ENCODE peak calls at places on chromosomes 12 and 14, in five cellular contexts. M is IMR-90, Q is H9, F is neuronal stem cell, L is mesenchymal stem cell. P is an unnamed sample.

GRCh38 chr14:19823178-19823577 is 19.6 kb downstream of the OR4N2 start:
- DNase-seq in M (no peak), Q (no peak), F (no peak), L (no peak), P (no peak)

GRCh38 chr14:95685978-95686922 is at the start of gene TCL1B:
- DNase-seq in M (no peak), Q (peak), F (no peak), L (no peak), P (no peak)

GRCh38 chr12:22733756-22734155 is 108.8 kb downstream of the ETNK1 start:
- DNase-seq in M (no peak), Q (no peak), F (no peak), L (no peak), P (no peak)

GRCh38 chr12:102781117-102781516 is 135.9 kb downstream of the PAH start:
- DNase-seq in M (no peak), Q (no peak), F (no peak), L (no peak), P (no peak)

GRCh38 chr12:57111046-57111698 is at the start of gene STAT6:
- DNase-seq in M (peak), Q (peak), F (no peak), L (peak), P (peak)

GRCh38 chr14:50830932-50831703 is at the start of gene NIN:
- DNase-seq in M (peak), Q (peak), F (peak), L (peak), P (peak)

GRCh38 chr14:104970231-104971068 is 7.7 kb downstream of the AHNAK2 start:
- DNase-seq in M (peak), Q (peak), F (no peak), L (peak), P (peak)

GRCh38 chr14:64717870-64718269 is 13.6 kb downstream of the PLEKHG3 start:
- DNase-seq in M (peak), Q (no peak), F (no peak), L (no peak), P (peak)

GRCh38 chr12:63978519-63978918 is 134.0 kb downstream of the SRGAP1 start:
- DNase-seq in M (peak), Q (no peak), F (no peak), L (peak), P (no peak)

GRCh38 chr12:131092911-131093901 is 139.5 kb downstream of the ADGRD1 start:
- DNase-seq in M (no peak), Q (peak), F (no peak), L (no peak), P (no peak)

GRCh38 chr14:70358631-70359030 is 852 bp downstream of the COX16 start:
- DNase-seq in M (peak), Q (no peak), F (no peak), L (no peak), P (no peak)

GRCh38 chr14:63992858-63993257 is 140.1 kb downstream of the SYNE2 start:
- DNase-seq in M (no peak), Q (no peak), F (no peak), L (no peak), P (no peak)

GRCh38 chr12:97148941-97149559 is 242.0 kb downstream of the NEDD1 start:
- DNase-seq in M (peak), Q (peak), F (no peak), L (peak), P (peak)

GRCh38 chr12:131030472-131031328 is 77.0 kb downstream of the ADGRD1 start:
- DNase-seq in M (no peak), Q (no peak), F (peak), L (no peak), P (no peak)

GRCh38 chr12:124464062-124464461 is 103.3 kb downstream of the NCOR2 start:
- DNase-seq in M (peak), Q (no peak), F (no peak), L (peak), P (no peak)

GRCh38 chr14:103123128-103123633 is at the start of gene TNFAIP2:
- DNase-seq in M (no peak), Q (peak), F (no peak), L (peak), P (peak)

GRCh38 chr14:96407980-96408570 is 16.1 kb downstream of the AK7 start:
- DNase-seq in M (no peak), Q (no peak), F (no peak), L (no peak), P (no peak)

GRCh38 chr14:84591827-84592540 is 938.0 kb upstream of the FLRT2 start:
- DNase-seq in M (no peak), Q (no peak), F (no peak), L (no peak), P (no peak)

GRCh38 chr14:55600784-55601561 is 21.0 kb downstream of the KTN1 start:
- DNase-seq in M (peak), Q (no peak), F (no peak), L (peak), P (no peak)

GRCh38 chr12:38956337-38956736 is 50.9 kb upstream of the CPNE8 start:
- DNase-seq in M (no peak), Q (no peak), F (no peak), L (no peak), P (peak)

GRCh38 chr14:50800032-50800431 is 30.9 kb downstream of the NIN start:
- DNase-seq in M (peak), Q (no peak), F (no peak), L (peak), P (no peak)

GRCh38 chr12:125021771-125022170 is 28.3 kb downstream of the BRI3BP start:
- DNase-seq in M (no peak), Q (no peak), F (no peak), L (no peak), P (no peak)

GRCh38 chr12:28374556-28374955 is 184.3 kb downstream of the CCDC91 start:
- DNase-seq in M (peak), Q (no peak), F (no peak), L (no peak), P (peak)

GRCh38 chr12:130709151-130710000 is 6.7 kb downstream of the RIMBP2 start:
- DNase-seq in M (no peak), Q (peak), F (no peak), L (no peak), P (no peak)

GRCh38 chr12:19006626-19007025 is 122.9 kb upstream of the PLEKHA5 start:
- DNase-seq in M (no peak), Q (no peak), F (no peak), L (no peak), P (no peak)

GRCh38 chr12:132153501-132154340 is 9.5 kb downstream of the NOC4L start:
- DNase-seq in M (peak), Q (peak), F (peak), L (peak), P (peak)

GRCh38 chr14:51554953-51555352 is 96.8 kb upstream of the FRMD6 start:
- DNase-seq in M (peak), Q (no peak), F (no peak), L (peak), P (peak)

GRCh38 chr14:54420478-54421116 is 20.6 kb downstream of the CNIH1 start:
- DNase-seq in M (peak), Q (no peak), F (no peak), L (peak), P (peak)

GRCh38 chr12:27382126-27382795 is 49.6 kb downstream of the BMAL2 start:
- DNase-seq in M (no peak), Q (no peak), F (no peak), L (peak), P (no peak)

GRCh38 chr12:11555743-11556625 is 93.5 kb upstream of the ETV6 start:
- DNase-seq in M (no peak), Q (no peak), F (no peak), L (no peak), P (peak)

GRCh38 chr14:68784298-68784910 is 8.5 kb downstream of the ZFP36L1 start:
- DNase-seq in M (no peak), Q (no peak), F (no peak), L (peak), P (no peak)
- H2AK5ac ChIP-seq in M (peak), Q (no peak), F (peak), L (peak), P (no peak)

GRCh38 chr12:52946334-52946733 is 2.6 kb upstream of the KRT18 start:
- DNase-seq in M (no peak), Q (no peak), F (no peak), L (peak), P (no peak)
- H2AK5ac ChIP-seq in M (peak), Q (no peak), F (no peak), L (peak), P (peak)

GRCh38 chr14:99545574-99545973 is 58.4 kb downstream of the CCDC85C start:
- DNase-seq in M (no peak), Q (no peak), F (no peak), L (no peak), P (no peak)
- H2AK5ac ChIP-seq in M (no peak), Q (no peak), F (no peak), L (no peak), P (no peak)

GRCh38 chr12:53223006-53223305 is 9.1 kb downstream of the RARG start:
- DNase-seq in M (no peak), Q (no peak), F (no peak), L (no peak), P (no peak)
- H2AK5ac ChIP-seq in M (peak), Q (no peak), F (peak), L (peak), P (peak)